ENCODE peak calls at places on chromosomes 5 and 9, in ten cellular contexts. X, B, A, J, S, R, V, D, K and U are unnamed samples.

GRCh38 chr9:26326473-26327044 is 566.0 kb downstream of the CAAP1 start:
- DNase-seq in X (peak; percentile 63), B (no peak), A (peak; percentile 81), J (no peak), S (no peak), R (peak; percentile 62), V (no peak), D (peak; percentile 26), K (no peak), U (no peak)

GRCh38 chr5:144369001-144369400 is 198.3 kb downstream of the KCTD16 start:
- DNase-seq in X (no peak), B (no peak), A (no peak), J (no peak), S (no peak), R (peak; percentile 15), V (no peak), D (no peak), K (no peak), U (no peak)

GRCh38 chr9:3856592-3856991 is 330.8 kb upstream of the RFX3 start:
- DNase-seq in X (peak; percentile 74), B (peak; percentile 22), A (peak; percentile 26), J (no peak), S (no peak), R (no peak), V (no peak), D (no peak), K (no peak), U (peak; percentile 54)

GRCh38 chr9:107488400-107489143 is 997 bp downstream of the KLF4 start:
- DNase-seq in X (peak; percentile 22), B (peak; percentile 50), A (peak; percentile 49), J (peak; percentile 78), S (no peak), R (peak; percentile 24), V (no peak), D (no peak), K (no peak), U (peak; percentile 44)

GRCh38 chr5:143434261-143435206 is 31.0 kb upstream of the NR3C1 start:
- DNase-seq in X (no peak), B (no peak), A (no peak), J (no peak), S (peak; percentile 28), R (peak; percentile 69), V (no peak), D (no peak), K (peak; percentile 15), U (no peak)

GRCh38 chr5:120160120-120160895 is 303.8 kb upstream of the PRR16 start:
- DNase-seq in X (peak; percentile 77), B (peak; percentile 65), A (peak; percentile 89), J (no peak), S (no peak), R (no peak), V (no peak), D (no peak), K (no peak), U (no peak)

GRCh38 chr9:2875218-2875977 is 31.5 kb upstream of the PUM3 start:
- DNase-seq in X (no peak), B (no peak), A (no peak), J (no peak), S (no peak), R (no peak), V (no peak), D (no peak), K (no peak), U (no peak)

GRCh38 chr9:90432951-90433350 is 209.7 kb downstream of the DIRAS2 start:
- DNase-seq in X (no peak), B (peak; percentile 25), A (no peak), J (no peak), S (no peak), R (no peak), V (no peak), D (no peak), K (no peak), U (no peak)

GRCh38 chr9:105405514-105406131 is 42.2 kb upstream of the FSD1L start:
- DNase-seq in X (peak; percentile 63), B (peak; percentile 50), A (peak; percentile 21), J (no peak), S (peak; percentile 15), R (peak; percentile 89), V (no peak), D (no peak), K (no peak), U (no peak)

GRCh38 chr5:39072915-39073758 is 1.1 kb downstream of the RICTOR start:
- DNase-seq in X (peak; percentile 60), B (peak; percentile 53), A (peak; percentile 45), J (no peak), S (peak; percentile 47), R (peak; percentile 88), V (no peak), D (peak; percentile 28), K (peak; percentile 26), U (no peak)

GRCh38 chr5:169222934-169223594 is 77.9 kb downstream of the SLIT3 start:
- DNase-seq in X (no peak), B (no peak), A (no peak), J (no peak), S (no peak), R (no peak), V (no peak), D (no peak), K (no peak), U (no peak)